ENCODE peak calls at places on chromosomes 7 and 10, in six cellular contexts. V is neural progenitor cell, O is brain microvascular endothelial cell, P is dorsolateral prefrontal cortex, J is HCT116, T is cardiac muscle cell. U is an unnamed sample.

GRCh38 chr7:51288896-51289607 is 27.6 kb downstream of the COBL start:
- DNase-seq in O (no peak), P (peak), T (no peak), V (no peak), J (no peak), U (no peak)

GRCh38 chr7:98613601-98614425 is 3.3 kb upstream of the NPTX2 start:
- DNase-seq in P (no peak), V (peak), J (no peak), T (peak), O (peak), U (peak)

GRCh38 chr7:151426486-151426905 is 13.4 kb downstream of the CRYGN start:
- DNase-seq in O (peak), V (no peak), P (no peak), J (peak), T (no peak), U (no peak)

GRCh38 chr7:127322351-127322750 is 69.6 kb upstream of the GRM8 start:
- DNase-seq in O (no peak), P (no peak), V (no peak), J (no peak), T (no peak), U (no peak)

GRCh38 chr7:143002106-143002505 is 24.8 kb downstream of the OR9A2 start:
- DNase-seq in O (no peak), V (peak), J (peak), T (peak), P (no peak), U (no peak)

GRCh38 chr7:152989889-152990380 is 230.4 kb downstream of the ACTR3B start:
- DNase-seq in P (no peak), J (no peak), V (peak), O (no peak), T (peak), U (no peak)

GRCh38 chr7:139650429-139651100 is 127.1 kb downstream of the CLEC2L start:
- DNase-seq in T (peak), V (no peak), J (no peak), O (no peak), P (no peak), U (no peak)

GRCh38 chr7:115128163-115128562 is 206.3 kb downstream of the MDFIC start:
- DNase-seq in P (no peak), V (no peak), O (no peak), J (no peak), T (no peak), U (no peak)

GRCh38 chr10:79372871-79373270 is 25.6 kb downstream of the PPIF start:
- DNase-seq in P (no peak), V (no peak), J (no peak), O (no peak), T (no peak), U (no peak)

GRCh38 chr7:33764752-33765451 is 140.4 kb upstream of the BMPER start:
- DNase-seq in J (no peak), V (no peak), O (peak), P (no peak), T (peak), U (no peak)

GRCh38 chr7:122482212-122482611 is 177.7 kb upstream of the FEZF1 start:
- DNase-seq in J (no peak), P (no peak), T (no peak), V (no peak), O (no peak), U (no peak)

GRCh38 chr10:89373916-89374711 is 3.7 kb upstream of the IFIT1B start:
- DNase-seq in P (peak), O (peak), T (no peak), V (no peak), J (no peak), U (no peak)

GRCh38 chr7:30285067-30285530 is 702 bp downstream of the ZNRF2 start:
- DNase-seq in O (no peak), V (peak), J (no peak), T (peak), P (peak), U (peak)

GRCh38 chr10:71647526-71648354 is 71.8 kb downstream of the C10orf105 start:
- DNase-seq in T (no peak), O (no peak), V (peak), P (no peak), J (no peak), U (no peak)

GRCh38 chr10:33306756-33307519 is 27.5 kb downstream of the NRP1 start:
- DNase-seq in O (peak), P (no peak), T (no peak), V (no peak), J (no peak), U (no peak)

GRCh38 chr7:62361-63116 is 129.8 kb upstream of the FAM20C start:
- DNase-seq in T (no peak), J (no peak), V (no peak), O (no peak), P (no peak), U (no peak)

GRCh38 chr10:110852255-110852896 is 19.4 kb upstream of the PDCD4 start:
- DNase-seq in V (no peak), P (no peak), J (peak), T (no peak), O (peak), U (no peak)

GRCh38 chr10:73339436-73339835 is 19.2 kb downstream of the CFAP70 start:
- DNase-seq in O (no peak), P (no peak), J (no peak), T (no peak), V (no peak), U (no peak)

GRCh38 chr7:91945476-91945875 is 4.8 kb downstream of the AKAP9 start:
- DNase-seq in J (no peak), V (no peak), P (no peak), T (no peak), O (peak), U (no peak)
- TF ChIP-seq CTCF in J (no peak), V (no peak), P (no peak), T (peak), O (peak), U (no peak)

GRCh38 chr10:63843107-63843506 is 321.9 kb downstream of the REEP3 start:
- DNase-seq in O (no peak), J (no peak), V (no peak), T (no peak), P (no peak), U (no peak)
- TF ChIP-seq CTCF in O (no peak), J (no peak), V (no peak), T (no peak), P (no peak), U (no peak)

DNA sequence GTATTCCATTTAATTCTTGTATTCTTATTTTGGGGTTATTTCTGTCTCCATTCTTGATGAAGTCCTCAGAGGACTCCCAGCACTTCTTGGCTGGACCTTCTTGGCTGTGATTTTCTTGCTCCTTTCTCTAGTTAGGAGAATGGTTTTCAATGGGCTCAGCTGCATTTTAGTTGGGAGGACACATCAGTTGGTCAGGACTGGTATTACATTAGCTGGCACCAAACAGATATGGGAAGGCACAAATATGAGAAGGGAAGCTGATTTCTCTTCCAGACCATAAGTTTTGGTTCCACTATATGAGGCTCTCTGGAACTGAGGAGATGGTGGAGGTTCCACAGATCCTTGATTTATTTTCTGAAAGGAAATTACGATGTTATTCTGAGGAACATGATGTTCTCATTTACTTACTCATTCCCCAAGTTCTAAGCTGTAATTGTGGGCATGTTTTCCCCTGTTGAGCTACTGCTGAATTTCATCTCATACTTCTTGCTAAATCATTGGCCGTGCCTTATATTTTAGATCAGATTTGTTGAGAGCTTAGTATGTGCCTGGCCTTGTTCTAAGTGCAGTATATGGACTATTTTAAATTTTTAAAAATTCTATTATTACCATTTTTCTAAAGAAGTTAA is 261.0 kb downstream of the THSD7A start:
- DNase-seq in T (no peak), O (no peak), J (no peak), P (no peak), V (no peak), U (no peak)
- TF ChIP-seq CTCF in T (no peak), O (no peak), J (no peak), P (no peak), V (no peak), U (no peak)

DNA sequence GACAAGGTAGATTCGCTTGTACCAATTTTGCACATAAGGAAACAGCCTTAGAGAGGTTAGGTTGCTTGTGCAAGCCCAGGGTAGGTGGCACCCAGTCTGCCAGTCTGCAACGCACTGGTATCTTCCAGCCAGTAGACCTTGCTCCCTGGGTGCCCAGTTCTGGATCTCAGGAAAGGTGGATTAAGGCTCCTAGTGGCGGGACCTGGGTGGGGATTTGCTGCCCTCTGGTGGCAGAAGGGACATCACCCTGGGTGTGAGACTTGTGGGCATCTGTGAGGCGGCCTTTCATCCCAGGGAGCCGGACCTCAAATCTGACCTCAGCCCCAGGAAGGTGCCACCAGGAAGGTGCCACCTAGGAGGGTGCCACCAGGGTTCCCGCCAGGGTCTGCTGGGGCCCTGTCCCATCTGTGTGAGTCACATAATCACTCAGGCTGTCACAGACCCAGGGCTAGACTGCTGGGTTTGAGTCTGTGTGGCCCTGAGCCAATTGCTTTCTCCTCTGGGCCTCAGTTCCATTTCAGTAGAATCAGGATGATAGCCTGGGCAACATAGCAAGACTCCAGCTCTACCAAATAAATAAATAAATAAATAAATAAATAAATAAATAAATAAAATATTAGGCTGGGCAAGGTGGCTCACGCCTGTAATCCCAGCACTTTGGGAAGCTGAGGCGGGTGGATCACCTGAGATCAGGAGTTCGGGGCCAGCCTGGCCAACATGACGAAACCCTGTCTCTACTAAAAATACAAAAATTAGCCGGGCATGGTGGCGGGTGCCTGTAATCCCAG is 5.3 kb upstream of the PRKRIP1 start:
- DNase-seq in P (peak), O (peak), J (peak), T (peak), V (peak), U (peak)
- TF ChIP-seq CTCF in P (peak), O (peak), J (peak), T (peak), V (peak), U (peak)

DNA sequence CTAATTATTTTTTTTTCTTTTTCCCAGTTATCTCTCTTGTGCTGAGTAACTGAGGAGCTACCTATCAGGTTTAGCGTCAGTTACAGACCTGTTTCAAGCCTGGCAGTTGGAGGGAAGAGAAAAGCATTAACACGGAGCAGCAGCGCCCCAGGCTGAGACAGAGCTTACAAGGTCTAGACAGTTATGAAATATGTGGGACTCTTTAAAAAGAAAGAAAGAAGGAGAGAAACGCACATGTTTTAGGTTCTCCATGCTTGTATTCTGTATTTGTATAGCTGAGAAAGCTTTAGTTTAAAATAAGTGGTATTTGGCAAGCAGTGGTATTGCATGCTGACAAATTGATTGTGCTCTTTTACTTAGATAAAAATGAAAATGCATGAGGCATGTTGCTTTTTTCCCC is 157.6 kb downstream of the GRK5 start:
- DNase-seq in J (no peak), T (no peak), P (no peak), O (no peak), V (no peak), U (no peak)
- TF ChIP-seq CTCF in J (no peak), T (peak), P (no peak), O (peak), V (no peak), U (no peak)

GRCh38 chr10:44966816-44967509 is 7.4 kb downstream of the RASSF4 start:
- DNase-seq in V (no peak), T (no peak), J (no peak), O (no peak), P (no peak), U (no peak)
- TF ChIP-seq CTCF in V (peak), T (peak), J (peak), O (no peak), P (peak), U (peak)

DNA sequence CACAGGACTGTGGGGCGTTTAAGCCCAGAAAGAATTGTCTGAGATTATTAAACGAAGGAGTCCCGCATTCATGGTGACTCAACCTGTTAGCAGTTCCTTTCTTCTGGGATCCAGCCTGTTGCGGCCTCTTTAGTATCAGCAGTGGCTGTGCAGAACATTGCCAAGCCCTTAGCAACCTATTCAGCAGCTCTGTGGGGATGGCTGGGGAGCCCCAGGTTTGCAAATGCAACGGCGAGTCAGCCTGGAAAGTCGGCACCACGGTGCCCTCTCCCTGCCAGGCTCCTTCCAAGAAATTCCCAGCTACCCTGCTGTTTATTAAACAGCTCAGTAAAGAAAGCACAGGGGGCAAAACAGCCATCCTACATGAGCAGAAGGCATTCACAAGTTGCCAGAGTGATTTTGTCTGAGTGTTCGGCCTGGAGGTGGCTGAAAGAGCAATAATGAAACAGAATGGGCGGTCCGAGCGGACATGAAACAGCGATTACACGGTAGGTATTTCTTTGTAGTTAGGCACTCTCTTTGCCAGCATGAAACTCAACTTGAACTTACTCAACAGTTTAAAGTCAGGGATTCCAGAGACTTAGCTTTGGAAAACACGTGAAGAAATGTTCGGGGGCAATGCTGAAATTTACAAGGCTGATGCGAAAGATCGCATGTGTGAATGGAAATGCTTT is 198.4 kb downstream of the BAMBI start:
- DNase-seq in P (no peak), J (no peak), O (peak), T (peak), V (peak), U (no peak)
- TF ChIP-seq CTCF in P (peak), J (no peak), O (no peak), T (no peak), V (no peak), U (no peak)

DNA sequence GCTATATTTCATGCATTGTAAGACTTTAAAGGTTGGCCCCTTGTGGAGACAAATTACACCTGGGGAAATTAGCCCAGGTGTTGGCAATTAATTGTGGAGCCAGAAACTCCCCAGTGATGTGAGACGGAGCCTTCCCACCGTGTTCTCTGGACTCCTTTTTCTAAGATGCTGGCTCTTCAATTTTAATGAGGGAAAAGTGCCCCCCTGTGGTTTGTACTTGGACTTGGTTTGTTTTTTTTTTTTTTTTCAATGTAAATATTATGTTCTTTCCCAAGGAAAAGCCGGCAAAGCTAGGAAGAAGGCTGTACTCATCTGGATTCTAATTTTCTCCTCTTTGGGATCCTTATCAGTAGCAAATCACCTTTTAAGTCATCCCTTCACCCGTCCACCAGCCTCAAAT is 20.2 kb upstream of the ST8SIA6 start:
- DNase-seq in P (no peak), J (peak), V (no peak), O (no peak), T (no peak), U (no peak)
- TF ChIP-seq CTCF in P (no peak), J (no peak), V (no peak), O (no peak), T (peak), U (peak)

DNA sequence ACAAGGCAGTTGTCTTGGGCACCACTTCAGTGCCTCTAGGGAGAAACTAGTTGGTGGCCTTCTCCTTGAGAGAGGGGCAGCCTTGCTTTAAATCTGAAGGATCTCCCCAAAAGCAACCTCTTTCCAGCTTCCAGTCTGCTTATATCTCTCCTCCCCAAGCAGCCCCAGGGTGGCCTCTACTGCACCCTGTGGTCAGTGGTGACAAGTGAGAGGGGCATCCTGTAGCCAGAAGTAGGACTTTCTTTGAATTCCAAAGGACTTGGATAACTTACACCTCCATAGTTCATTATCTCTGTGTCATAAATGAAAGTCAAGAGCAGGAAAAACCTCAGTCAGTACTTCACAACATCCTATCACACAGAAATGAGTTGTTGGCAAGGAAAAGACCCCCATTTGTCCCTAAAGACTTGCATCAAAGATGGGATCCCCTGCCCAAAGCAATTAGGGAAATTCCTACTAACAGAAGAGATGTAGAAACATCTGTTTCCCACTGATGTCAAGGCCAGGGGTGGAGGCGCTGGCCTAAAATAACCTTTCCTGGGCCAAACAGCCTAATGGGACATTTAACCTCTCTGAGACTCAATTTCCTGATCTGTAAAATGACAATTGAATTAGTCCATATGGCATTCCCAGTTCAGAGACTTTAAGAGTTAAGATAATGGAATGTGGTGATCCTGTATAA is 44.0 kb upstream of the ANKRD1 start:
- DNase-seq in J (no peak), P (no peak), O (no peak), T (no peak), V (no peak), U (no peak)
- TF ChIP-seq CTCF in J (no peak), P (no peak), O (no peak), T (no peak), V (no peak), U (no peak)